ENCODE peak calls at places on chromosome 6, in five cellular contexts. W, J, K, I and R are unnamed samples.

GRCh38 chr6:4614637-4615036 is 161.6 kb upstream of the CDYL start:
- DNase-seq in I (no peak), J (no peak), K (no peak), W (no peak), R (no peak)

GRCh38 chr6:129251669-129252376 is 368.9 kb downstream of the LAMA2 start:
- DNase-seq in W (no peak), K (peak), I (peak), J (no peak), R (no peak)

GRCh38 chr6:169495601-169496000 is 206.2 kb downstream of the WDR27 start:
- DNase-seq in J (no peak), W (no peak), K (peak), I (no peak), R (no peak)

GRCh38 chr6:131368077-131368911 is 204.7 kb upstream of the ARG1 start:
- DNase-seq in K (no peak), I (peak), W (no peak), J (no peak), R (peak)

GRCh38 chr6:42095776-42096541 is 45.6 kb downstream of the TAF8 start:
- DNase-seq in W (no peak), K (no peak), I (no peak), J (no peak), R (no peak)

GRCh38 chr6:55069132-55069781 is 105.1 kb upstream of the HCRTR2 start:
- DNase-seq in K (peak), I (peak), J (no peak), W (no peak), R (no peak)

GRCh38 chr6:138211048-138211581 is 7.2 kb downstream of the PBOV1 start:
- DNase-seq in I (no peak), J (no peak), K (no peak), W (no peak), R (no peak)

GRCh38 chr6:137227872-137228302 is 8.7 kb upstream of the IFNGR1 start:
- DNase-seq in I (no peak), J (no peak), K (no peak), W (no peak), R (no peak)

GRCh38 chr6:71294121-71294523 is 5.5 kb downstream of the OGFRL1 start:
- DNase-seq in K (peak), I (no peak), W (no peak), J (no peak), R (no peak)

GRCh38 chr6:143125896-143126573 is 65.3 kb downstream of the AIG1 start:
- DNase-seq in W (no peak), K (no peak), I (no peak), J (no peak), R (no peak)

GRCh38 chr6:25959890-25960531 is 2.6 kb upstream of the TRIM38 start:
- DNase-seq in J (no peak), K (no peak), I (no peak), W (no peak), R (no peak)

GRCh38 chr6:52522151-52522626 is 54.7 kb downstream of the TRAM2 start:
- DNase-seq in W (no peak), J (no peak), K (peak), I (peak), R (peak)

GRCh38 chr6:108250240-108250866 is 10.5 kb downstream of the SNX3 start:
- DNase-seq in W (no peak), K (no peak), J (no peak), I (no peak), R (no peak)

GRCh38 chr6:21731411-21732031 is 138.0 kb downstream of the SOX4 start:
- DNase-seq in K (peak), J (no peak), W (no peak), I (no peak), R (peak)

GRCh38 chr6:36599791-36600209 is 5.6 kb downstream of the SRSF3 start:
- DNase-seq in J (peak), K (peak), W (no peak), I (no peak), R (peak)

GRCh38 chr6:83429269-83429668 is 1.6 kb downstream of the ME1 start:
- DNase-seq in W (no peak), K (no peak), I (no peak), J (no peak), R (no peak)

GRCh38 chr6:156109713-156110112 is 654.1 kb upstream of the NOX3 start:
- DNase-seq in W (no peak), J (no peak), K (no peak), I (no peak), R (no peak)

GRCh38 chr6:27651371-27651732 is 178.4 kb upstream of the ZNF184 start:
- DNase-seq in I (no peak), W (no peak), J (no peak), K (no peak), R (no peak)

GRCh38 chr6:159826968-159827647 is 27.0 kb downstream of the PNLDC1 start:
- DNase-seq in K (no peak), I (no peak), J (no peak), W (no peak), R (no peak)

GRCh38 chr6:2984738-2985381 is 13.5 kb upstream of the SERPINB6 start:
- DNase-seq in J (no peak), W (no peak), I (no peak), K (no peak), R (peak)

GRCh38 chr6:155329460-155330132 is 15.3 kb upstream of the TFB1M start:
- DNase-seq in W (no peak), K (no peak), J (no peak), I (no peak), R (no peak)

GRCh38 chr6:24600903-24601302 is 45.1 kb downstream of the KIAA0319 start:
- DNase-seq in K (no peak), J (no peak), W (no peak), I (no peak), R (no peak)

GRCh38 chr6:40907198-40907701 is 131.8 kb downstream of the UNC5CL start:
- DNase-seq in W (no peak), K (no peak), J (no peak), I (peak), R (peak)

GRCh38 chr6:81228912-81229540 is 523.5 kb downstream of the TENT5A start:
- DNase-seq in K (peak), I (no peak), J (no peak), W (no peak), R (no peak)

GRCh38 chr6:170046786-170047626 is 243.9 kb downstream of the DLL1 start:
- DNase-seq in W (no peak), I (no peak), K (no peak), J (no peak), R (peak)

GRCh38 chr6:166257911-166258318 is 50.3 kb downstream of the PRR18 start:
- DNase-seq in I (no peak), J (no peak), W (peak), K (no peak), R (no peak)

GRCh38 chr6:146269482-146269881 is 240.6 kb downstream of the GRM1 start:
- DNase-seq in I (no peak), J (no peak), K (no peak), W (no peak), R (no peak)

GRCh38 chr6:3340891-3341290 is 82.1 kb downstream of the PSMG4 start:
- DNase-seq in I (no peak), K (no peak), J (no peak), W (no peak), R (no peak)

GRCh38 chr6:42889815-42890214 is 10.4 kb downstream of the RPL7L1 start:
- DNase-seq in W (no peak), J (no peak), I (no peak), K (no peak), R (no peak)

GRCh38 chr6:108587258-108588059 is 26.7 kb downstream of the FOXO3 start:
- DNase-seq in W (no peak), I (no peak), K (peak), J (no peak), R (no peak)

GRCh38 chr6:145339089-145339488 is 396.2 kb downstream of the EPM2A start:
- DNase-seq in W (no peak), J (no peak), K (no peak), I (no peak), R (no peak)

GRCh38 chr6:81031429-81031828 is 721.1 kb downstream of the TENT5A start:
- DNase-seq in W (no peak), I (no peak), K (no peak), J (no peak), R (no peak)

GRCh38 chr6:150720774-150721233 is 121.1 kb downstream of the PLEKHG1 start:
- DNase-seq in W (no peak), K (no peak), J (no peak), I (no peak), R (no peak)

GRCh38 chr6:36491378-36491965 is 48.7 kb downstream of the KCTD20 start:
- DNase-seq in W (no peak), J (no peak), K (no peak), I (no peak), R (no peak)

GRCh38 chr6:35296931-35297330 is 687 bp upstream of the DEF6 start:
- DNase-seq in J (no peak), W (no peak), K (no peak), I (no peak), R (no peak)

GRCh38 chr6:110542311-110543024 is 66.1 kb upstream of the SLC22A16 start:
- DNase-seq in W (no peak), J (no peak), K (no peak), I (peak), R (no peak)

GRCh38 chr6:122789862-122790739 is 1.0 kb downstream of the SMPDL3A start:
- DNase-seq in I (no peak), J (no peak), K (no peak), W (no peak), R (peak)